ENCODE peak calls at places on chromosomes 3 and 15, in seven cellular contexts. J is K562, K is A549, F is endothelial cell of umbilical vein, L is H1, H is HCT116, N is HepG2. G is an unnamed sample.

GRCh38 chr3:131007256-131007655 is 19.4 kb downstream of the ASTE1 start:
- DNase-seq in J (no peak), K (no peak), F (no peak), L (no peak), H (no peak), N (no peak), G (no peak)

GRCh38 chr3:50689558-50689957 is 14.8 kb downstream of the DOCK3 start:
- DNase-seq in J (no peak), K (no peak), F (no peak), L (no peak), H (no peak), N (no peak), G (no peak)

GRCh38 chr3:55322649-55323048 is 164.5 kb downstream of the WNT5A start:
- DNase-seq in J (no peak), K (no peak), F (no peak), L (no peak), H (no peak), N (no peak), G (no peak)

GRCh38 chr3:151305081-151305777 is 11.4 kb downstream of the GPR87 start:
- DNase-seq in J (no peak), K (peak), F (no peak), L (peak), H (peak), N (peak), G (no peak)

GRCh38 chr3:28575748-28576589 is 227.3 kb upstream of the AZI2 start:
- DNase-seq in J (no peak), K (no peak), F (no peak), L (peak), H (no peak), N (no peak), G (no peak)

GRCh38 chr15:93150910-93151309 is 61.9 kb upstream of the RGMA start:
- DNase-seq in J (no peak), K (no peak), F (no peak), L (no peak), H (no peak), N (no peak), G (peak)

GRCh38 chr3:116263842-116264545 is 181.3 kb downstream of the LSAMP start:
- DNase-seq in J (no peak), K (no peak), F (no peak), L (no peak), H (no peak), N (no peak), G (no peak)

GRCh38 chr3:44893097-44893496 is 18.7 kb downstream of the TGM4 start:
- DNase-seq in J (no peak), K (no peak), F (no peak), L (no peak), H (no peak), N (no peak), G (no peak)

GRCh38 chr3:14779069-14779685 is 39.6 kb upstream of the FGD5 start:
- DNase-seq in J (no peak), K (no peak), F (no peak), L (no peak), H (no peak), N (no peak), G (no peak)

GRCh38 chr3:106386050-106386449 is 517.2 kb upstream of the CBLB start:
- DNase-seq in J (no peak), K (no peak), F (no peak), L (no peak), H (no peak), N (no peak), G (peak)

GRCh38 chr15:32698773-32699390 is 18.9 kb upstream of the GREM1 start:
- DNase-seq in J (no peak), K (no peak), F (no peak), L (no peak), H (no peak), N (no peak), G (no peak)

GRCh38 chr15:46894644-46895043 is 822.7 kb upstream of the SEMA6D start:
- DNase-seq in J (no peak), K (no peak), F (no peak), L (no peak), H (no peak), N (no peak), G (no peak)

GRCh38 chr3:139187648-139188047 is 143.0 kb upstream of the PRR23C start:
- DNase-seq in J (peak), K (no peak), F (no peak), L (no peak), H (no peak), N (no peak), G (peak)

GRCh38 chr3:101725192-101725889 is 927 bp downstream of the CEP97 start:
- DNase-seq in J (peak), K (no peak), F (peak), L (peak), H (no peak), N (no peak), G (peak)

GRCh38 chr3:119297169-119297568 is 3.0 kb downstream of the ARHGAP31 start:
- DNase-seq in J (no peak), K (no peak), F (peak), L (no peak), H (no peak), N (no peak), G (no peak)

GRCh38 chr3:127457094-127457475 is 133.4 kb downstream of the TPRA1 start:
- DNase-seq in J (no peak), K (no peak), F (peak), L (peak), H (no peak), N (no peak), G (no peak)

GRCh38 chr15:59622289-59622688 is 10.7 kb downstream of the GCNT3 start:
- DNase-seq in J (peak), K (peak), F (peak), L (peak), H (peak), N (peak), G (peak)

GRCh38 chr3:72505539-72506430 is 342.5 kb downstream of the SHQ1 start:
- DNase-seq in J (no peak), K (no peak), F (no peak), L (no peak), H (no peak), N (no peak), G (no peak)

GRCh38 chr3:70606018-70606417 is 293.6 kb upstream of the MDFIC2 start:
- DNase-seq in J (no peak), K (no peak), F (peak), L (no peak), H (no peak), N (no peak), G (no peak)

GRCh38 chr15:75923756-75924155 is 20.1 kb downstream of the FBXO22 start:
- DNase-seq in J (no peak), K (no peak), F (no peak), L (no peak), H (no peak), N (no peak), G (no peak)

GRCh38 chr3:159796226-159796625 is 192.4 kb upstream of the IL12A start:
- DNase-seq in J (no peak), K (no peak), F (no peak), L (no peak), H (no peak), N (no peak), G (no peak)

GRCh38 chr3:130963878-130964277 is 62.7 kb downstream of the ASTE1 start:
- DNase-seq in J (no peak), K (peak), F (peak), L (no peak), H (peak), N (peak), G (peak)

GRCh38 chr3:198096015-198096414 is 136.0 kb downstream of the LMLN start:
- DNase-seq in J (no peak), K (no peak), F (no peak), L (no peak), H (no peak), N (no peak), G (no peak)

GRCh38 chr15:66145242-66146182 is 108.0 kb downstream of the MEGF11 start:
- DNase-seq in J (no peak), K (no peak), F (no peak), L (no peak), H (no peak), N (no peak), G (peak)

GRCh38 chr15:63192604-63193206 is 3.3 kb downstream of the RAB8B start:
- DNase-seq in J (no peak), K (no peak), F (no peak), L (peak), H (no peak), N (no peak), G (no peak)

GRCh38 chr15:63196846-63197245 is 7.4 kb downstream of the RAB8B start:
- DNase-seq in J (no peak), K (no peak), F (no peak), L (no peak), H (no peak), N (no peak), G (no peak)

GRCh38 chr15:63191895-63192603 is 2.6 kb downstream of the RAB8B start:
- DNase-seq in J (no peak), K (no peak), F (no peak), L (no peak), H (no peak), N (no peak), G (peak)

GRCh38 chr15:63195257-63196023 is 6.0 kb downstream of the RAB8B start:
- DNase-seq in J (peak), K (no peak), F (no peak), L (no peak), H (no peak), N (no peak), G (peak)

DNA sequence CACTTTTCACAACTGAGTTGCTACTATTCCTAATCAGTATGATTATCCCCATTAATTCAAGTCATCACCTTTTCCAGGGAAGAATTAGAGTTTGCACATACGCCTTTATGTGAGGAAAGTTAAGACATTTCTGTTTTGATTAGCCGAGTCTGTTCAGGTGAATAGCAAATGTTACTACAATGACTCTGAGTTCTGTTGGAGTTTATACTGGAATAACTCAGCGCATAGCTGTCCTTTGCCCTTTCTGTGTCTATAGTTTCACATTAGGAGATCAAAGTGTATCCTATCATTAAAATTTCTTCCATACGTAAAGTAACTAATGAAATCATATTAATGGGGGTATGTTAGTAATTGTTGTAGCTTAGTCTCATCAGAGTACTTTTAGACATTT is 4.9 kb downstream of the RAB8B start:
- DNase-seq in J (no peak), K (no peak), F (no peak), L (no peak), H (no peak), N (no peak), G (no peak)
- H3K4me3 ChIP-seq in J (no peak), K (no peak), F (no peak), L (no peak), H (no peak), N (no peak), G (no peak)

DNA sequence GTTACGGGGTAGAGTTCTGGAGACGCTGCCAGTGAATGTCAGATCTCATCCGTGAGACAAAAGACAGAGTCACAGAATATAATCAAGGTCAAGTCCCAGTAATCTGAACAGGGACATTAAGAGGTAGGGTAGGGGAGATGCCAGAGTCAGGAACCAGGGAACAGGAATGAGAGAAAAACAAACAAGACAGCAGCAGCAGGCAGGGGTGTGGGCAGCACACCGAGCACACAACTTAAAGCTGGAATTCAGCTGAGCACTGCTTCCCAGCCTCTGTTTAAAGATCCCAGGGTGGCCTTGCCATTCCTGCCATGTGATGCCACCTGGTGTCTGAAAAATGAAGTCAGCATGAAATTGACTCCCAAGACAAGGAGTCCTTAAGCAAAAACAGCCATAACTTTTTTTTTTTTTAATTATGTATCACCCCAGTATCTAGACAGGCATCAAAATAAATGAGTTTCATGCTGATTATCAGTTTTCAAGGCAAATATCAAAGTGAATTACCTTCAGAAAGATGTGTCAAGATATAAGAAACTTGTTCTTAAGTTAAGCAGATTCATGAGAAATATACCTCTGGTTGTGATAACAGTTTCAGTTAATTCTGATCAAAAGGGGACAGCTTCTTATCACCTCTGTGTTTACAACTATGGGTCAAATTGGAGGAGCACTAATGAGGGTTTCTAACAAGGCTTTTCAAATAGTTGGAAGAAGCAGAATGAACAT is 203.7 kb downstream of the SLC9A9 start:
- DNase-seq in J (peak), K (peak), F (peak), L (peak), H (peak), N (peak), G (peak)
- TF ChIP-seq MAX in J (no peak), K (no peak), F (no peak), L (no peak), H (no peak), N (no peak), G (peak)

GRCh38 chr3:190718691-190719090 is 143.8 kb downstream of the GMNC start:
- DNase-seq in J (no peak), K (no peak), F (no peak), L (no peak), H (no peak), N (no peak), G (no peak)
- TF ChIP-seq CTCF in J (no peak), K (no peak), F (no peak), L (no peak), H (no peak), N (no peak), G (no peak)

GRCh38 chr3:67325231-67325630 is 327.1 kb downstream of the KBTBD8 start:
- DNase-seq in J (no peak), K (no peak), F (no peak), L (no peak), H (no peak), N (no peak), G (no peak)
- H3K4me3 ChIP-seq in J (no peak), K (no peak), F (no peak), L (no peak), H (no peak), N (no peak), G (no peak)

GRCh38 chr15:94162946-94163345 is 68.4 kb upstream of the MCTP2 start:
- DNase-seq in J (no peak), K (no peak), F (no peak), L (no peak), H (no peak), N (no peak), G (no peak)

GRCh38 chr15:94168250-94168649 is 63.1 kb upstream of the MCTP2 start:
- DNase-seq in J (peak), K (peak), F (no peak), L (no peak), H (peak), N (peak), G (peak)

GRCh38 chr15:94164202-94164807 is 67.1 kb upstream of the MCTP2 start:
- DNase-seq in J (peak), K (peak), F (peak), L (peak), H (peak), N (peak), G (peak)
- TF ChIP-seq MAX in J (no peak), K (no peak), F (no peak), L (no peak), H (no peak), N (no peak), G (peak)

GRCh38 chr15:99487337-99487730 is 78.5 kb upstream of the MEF2A start:
- DNase-seq in J (no peak), K (no peak), F (no peak), L (no peak), H (no peak), N (no peak), G (peak)

GRCh38 chr15:99485153-99485947 is 80.4 kb upstream of the MEF2A start:
- DNase-seq in J (no peak), K (no peak), F (no peak), L (no peak), H (no peak), N (no peak), G (no peak)

GRCh38 chr15:99482993-99483392 is 82.8 kb upstream of the MEF2A start:
- DNase-seq in J (no peak), K (peak), F (no peak), L (no peak), H (no peak), N (no peak), G (no peak)

GRCh38 chr15:99485992-99486370 is 79.8 kb upstream of the MEF2A start:
- DNase-seq in J (no peak), K (no peak), F (no peak), L (no peak), H (no peak), N (no peak), G (no peak)

GRCh38 chr15:99486371-99487336 is 79.1 kb upstream of the MEF2A start:
- DNase-seq in J (no peak), K (peak), F (peak), L (no peak), H (peak), N (no peak), G (no peak)
- TF ChIP-seq CTCF in J (no peak), K (no peak), F (no peak), L (peak), H (no peak), N (peak), G (no peak)